ENCODE peak calls at places on chromosomes 12 and 14, in four cellular contexts. P is K562, L is H1, V is HepG2. C is an unnamed sample.

GRCh38 chr14:40269436-40269835 is 837.2 kb upstream of the FBXO33 start:
- DNase-seq in P (no peak), L (no peak), V (no peak), C (no peak)

GRCh38 chr14:104359301-104359968 is 220.1 kb upstream of the C14orf180 start:
- DNase-seq in P (no peak), L (no peak), V (no peak), C (no peak)

GRCh38 chr12:13336216-13336615 is 139.7 kb downstream of the EMP1 start:
- DNase-seq in P (no peak), L (no peak), V (no peak), C (no peak)

GRCh38 chr12:64912501-64912900 is 88.1 kb downstream of the TBC1D30 start:
- DNase-seq in P (no peak), L (no peak), V (no peak), C (no peak)

GRCh38 chr12:121942145-121942718 is 23.8 kb downstream of the CFAP251 start:
- DNase-seq in P (no peak), L (no peak), V (no peak), C (no peak)

GRCh38 chr14:76050797-76051392 is 65.3 kb downstream of the IFT43 start:
- DNase-seq in P (peak; percentile 33), L (peak; percentile 79), V (peak; percentile 47), C (peak; percentile 61)

GRCh38 chr12:5064913-5065490 is 21.3 kb downstream of the KCNA5 start:
- DNase-seq in P (no peak), L (no peak), V (no peak), C (no peak)

GRCh38 chr14:102046337-102047278 is 40.2 kb downstream of the HSP90AA1 start:
- DNase-seq in P (peak; percentile 80), L (peak; percentile 81), V (peak; percentile 70), C (peak; percentile 93)

GRCh38 chr12:11756022-11756421 is 106.5 kb downstream of the ETV6 start:
- DNase-seq in P (no peak), L (no peak), V (no peak), C (no peak)

GRCh38 chr12:104649217-104649834 is 192.6 kb downstream of the CHST11 start:
- DNase-seq in P (no peak), L (no peak), V (no peak), C (no peak)

GRCh38 chr14:69318901-69319475 is 59.0 kb downstream of the GALNT16 start:
- DNase-seq in P (no peak), L (peak; percentile 35), V (no peak), C (peak; percentile 4)

GRCh38 chr12:88371416-88372183 is 208.7 kb downstream of the KITLG start:
- DNase-seq in P (no peak), L (no peak), V (no peak), C (no peak)

GRCh38 chr12:126567016-126567415 is 1501.8 kb downstream of the AACS start:
- DNase-seq in P (no peak), L (no peak), V (no peak), C (no peak)

GRCh38 chr12:120183211-120183631 is 11.3 kb downstream of the GCN1 start:
- DNase-seq in P (no peak), L (no peak), V (no peak), C (no peak)

GRCh38 chr12:94405378-94406116 is 54.1 kb downstream of the CEP83 start:
- DNase-seq in P (no peak), L (no peak), V (no peak), C (no peak)

GRCh38 chr14:75205586-75205985 is 29.2 kb upstream of the TMED10 start:
- DNase-seq in P (no peak), L (no peak), V (no peak), C (no peak)

GRCh38 chr12:105409881-105410471 is 79.5 kb downstream of the C12orf75 start:
- DNase-seq in P (no peak), L (no peak), V (no peak), C (no peak)

GRCh38 chr12:53740130-53740491 is 11.7 kb downstream of the CISTR start:
- DNase-seq in P (no peak), L (no peak), V (no peak), C (no peak)

GRCh38 chr14:89669209-89669608 is 252.2 kb upstream of the FOXN3 start:
- DNase-seq in P (no peak), L (no peak), V (no peak), C (no peak)

GRCh38 chr12:52229836-52230343 is 3.2 kb upstream of the KRT7 start:
- DNase-seq in P (no peak), L (no peak), V (no peak), C (no peak)

GRCh38 chr12:109739747-109740693 is 26.4 kb downstream of the FAM222A start:
- DNase-seq in P (peak; percentile 54), L (peak; percentile 77), V (no peak), C (peak; percentile 69)

GRCh38 chr12:20718294-20718693 is 23.2 kb downstream of the SLCO1C1 start:
- DNase-seq in P (no peak), L (no peak), V (no peak), C (no peak)

GRCh38 chr12:130787445-130788410 is 51.3 kb downstream of the STX2 start:
- DNase-seq in P (no peak), L (peak; percentile 73), V (no peak), C (peak; percentile 76)

GRCh38 chr12:56029666-56030293 is 8.9 kb downstream of the IKZF4 start:
- DNase-seq in P (peak; percentile 63), L (peak; percentile 52), V (peak; percentile 71), C (peak; percentile 50)

GRCh38 chr12:29782821-29783772 is 645 bp downstream of the TMTC1 start:
- DNase-seq in P (no peak), L (peak; percentile 78), V (no peak), C (peak; percentile 61)

GRCh38 chr14:85531594-85532391 is 1.8 kb downstream of the FLRT2 start:
- DNase-seq in P (no peak), L (peak; percentile 72), V (no peak), C (peak; percentile 68)

GRCh38 chr14:104390221-104390931 is 189.2 kb upstream of the C14orf180 start:
- DNase-seq in P (no peak), L (no peak), V (no peak), C (no peak)

GRCh38 chr14:26709019-26709418 is 111.2 kb upstream of the NOVA1 start:
- DNase-seq in P (no peak), L (no peak), V (no peak), C (no peak)
- TF ChIP-seq JUN in P (no peak), L (no peak), V (no peak), C (no peak)

GRCh38 chr14:65704850-65705249 is 292.3 kb downstream of the FUT8 start:
- DNase-seq in P (no peak), L (no peak), V (no peak), C (no peak)
- TF ChIP-seq SP1 in P (no peak), L (no peak), V (no peak), C (no peak)

GRCh38 chr12:93198086-93198485 is 179.6 kb upstream of the NUDT4 start:
- DNase-seq in P (no peak), L (no peak), V (peak; percentile 39), C (no peak)
- TF ChIP-seq JUN in P (no peak), L (no peak), V (no peak), C (no peak)

GRCh38 chr12:123979566-123979965 is 6.6 kb downstream of the ZNF664 start:
- DNase-seq in P (no peak), L (no peak), V (no peak), C (no peak)

GRCh38 chr12:123971770-123972447 is 722 bp downstream of the CCDC92 start:
- DNase-seq in P (peak; percentile 27), L (peak; percentile 80), V (peak; percentile 58), C (peak; percentile 85)

GRCh38 chr12:123972448-123973401 is at the start of the genes CCDC92 and ZNF664:
- DNase-seq in P (peak; percentile 99), L (peak; percentile 94), V (peak; percentile 85), C (peak; percentile 96)

GRCh38 chr12:123973552-123974341 is 732 bp downstream of the ZNF664 start:
- DNase-seq in P (no peak), L (peak; percentile 62), V (peak; percentile 21), C (peak; percentile 58)

DNA sequence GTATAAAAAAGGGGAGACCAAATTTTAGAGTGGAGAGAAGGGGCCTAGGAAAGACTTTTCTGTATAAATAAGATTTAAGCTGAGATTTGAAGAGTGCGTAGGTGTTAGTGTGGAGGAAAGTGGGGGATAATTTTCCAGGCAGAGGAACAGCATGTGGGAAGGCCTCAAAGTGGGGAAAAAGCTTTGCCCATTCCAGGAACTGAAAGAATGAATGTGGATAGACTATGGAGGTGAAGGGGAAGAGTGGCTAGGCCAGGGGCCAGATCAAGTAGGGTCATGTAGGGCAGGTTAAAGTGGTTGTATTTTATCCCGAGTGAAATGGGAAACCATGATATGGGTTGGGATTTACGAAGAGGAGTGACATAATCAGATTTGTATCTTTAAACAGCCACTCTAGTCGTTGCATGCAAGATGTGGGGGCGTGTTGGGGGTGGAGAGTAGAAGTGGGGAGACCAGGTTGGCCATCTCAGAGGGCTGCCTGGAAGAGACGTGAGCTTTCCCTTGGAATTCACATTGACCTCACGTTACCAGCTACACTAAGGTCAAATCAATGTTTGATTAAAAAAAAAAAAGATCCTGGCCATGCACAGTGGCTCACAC is 3.3 kb downstream of the ZNF664 start:
- DNase-seq in P (no peak), L (no peak), V (no peak), C (no peak)
- TF ChIP-seq SP1 in P (no peak), L (no peak), V (no peak), C (no peak)

GRCh38 chr14:99230271-99231141 is 41.5 kb downstream of the BCL11B start:
- DNase-seq in P (peak; percentile 9), L (no peak), V (no peak), C (no peak)
- TF ChIP-seq JUN in P (no peak), L (no peak), V (no peak), C (no peak)

DNA sequence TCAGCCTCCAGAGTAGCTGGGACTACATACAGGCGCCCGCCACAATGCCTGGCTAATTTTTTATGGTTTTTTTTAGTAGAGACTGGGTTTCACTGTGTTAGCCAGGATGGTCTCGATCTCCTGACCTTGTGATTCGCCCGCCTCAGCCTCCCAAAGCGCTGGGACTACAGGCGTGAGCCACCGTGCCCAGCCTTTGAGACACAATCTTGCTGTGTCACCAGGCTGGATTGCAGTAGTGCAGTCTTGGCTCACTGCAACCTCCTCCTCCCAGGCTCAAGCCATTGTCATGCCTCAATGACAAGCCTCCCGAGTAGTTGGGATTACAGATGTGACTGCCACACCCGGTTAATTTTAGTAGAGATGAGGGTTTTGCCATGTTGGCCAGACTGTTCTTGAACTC is 21.3 kb upstream of the STRN3 start:
- DNase-seq in P (no peak), L (no peak), V (no peak), C (no peak)
- TF ChIP-seq SP1 in P (no peak), L (no peak), V (no peak), C (no peak)

DNA sequence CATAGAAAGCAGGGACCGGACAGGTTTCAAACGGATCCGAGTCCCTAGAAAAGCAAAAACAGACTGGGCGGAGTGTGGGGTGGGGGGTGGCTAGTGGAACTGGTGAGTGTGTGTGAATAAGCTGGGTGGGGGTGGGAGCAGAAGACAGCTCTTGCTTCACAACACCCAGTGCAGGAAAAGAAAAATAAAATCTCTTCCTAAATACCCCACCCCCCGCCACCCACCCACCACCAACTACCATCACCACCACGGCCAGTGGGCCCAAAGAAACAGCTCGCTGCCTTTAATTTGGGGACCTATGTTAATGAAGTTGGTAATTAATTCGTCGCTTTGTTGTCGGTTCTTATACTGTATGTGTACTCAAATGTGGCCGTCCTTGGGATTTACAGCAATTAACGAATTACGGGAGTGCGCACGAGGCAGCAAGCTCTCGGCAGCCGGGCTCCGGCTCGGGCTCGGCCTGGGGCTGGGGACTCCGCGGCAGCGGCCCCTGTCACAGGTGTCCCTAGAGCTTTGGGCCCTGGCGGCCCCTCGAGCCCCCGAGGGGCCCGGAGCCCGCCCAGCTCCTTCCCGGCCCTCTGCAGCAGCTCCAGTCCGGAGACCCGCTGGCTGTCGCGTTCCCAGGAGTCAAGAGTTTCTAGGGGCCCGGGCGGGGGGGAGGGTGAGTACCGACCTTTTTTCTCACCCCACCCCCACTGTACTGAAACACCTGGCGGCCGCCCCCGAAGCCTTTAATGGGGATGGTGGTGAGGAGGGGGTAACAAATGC is 1.5 kb upstream of the OTX2 start:
- DNase-seq in P (no peak), L (peak; percentile 71), V (no peak), C (peak; percentile 53)
- TF ChIP-seq JUN in P (no peak), L (no peak), V (no peak), C (no peak)